ENCODE peak calls at places on chromosomes 7 and 10, in seven cellular contexts. R, A, D, Q, J, K and P are unnamed samples.

GRCh38 chr10:131096031-131096430 is 215.5 kb downstream of the TCERG1L start:
- DNase-seq in D (no peak), K (no peak), R (no peak), Q (no peak), A (no peak), J (no peak), P (no peak)

GRCh38 chr7:102236592-102237287 is 49.9 kb upstream of the SH2B2 start:
- DNase-seq in Q (peak; percentile 68), K (peak; percentile 56), D (peak; percentile 67), A (peak; percentile 58), J (peak; percentile 69), R (peak; percentile 57), P (peak; percentile 28)

GRCh38 chr7:142880886-142881505 is 4.5 kb downstream of the TRPV6 start:
- DNase-seq in A (no peak), Q (peak; percentile 58), D (no peak), K (peak; percentile 1), J (peak; percentile 52), R (peak; percentile 42), P (peak; percentile 34)

GRCh38 chr10:126350216-126350992 is 37.9 kb downstream of the ADAM12 start:
- DNase-seq in K (peak; percentile 90), R (peak; percentile 2), Q (no peak), J (peak; percentile 8), D (no peak), A (no peak), P (no peak)

GRCh38 chr10:18117272-18117671 is 23.0 kb upstream of the CACNB2 start:
- DNase-seq in K (no peak), A (no peak), R (no peak), J (no peak), Q (no peak), D (no peak), P (no peak)

GRCh38 chr10:26743091-26743490 is 45.6 kb downstream of the PDSS1 start:
- DNase-seq in R (no peak), Q (no peak), D (no peak), J (no peak), A (no peak), K (peak; percentile 32), P (no peak)

GRCh38 chr7:135001390-135002165 is 15.3 kb downstream of the AGBL3 start:
- DNase-seq in Q (no peak), J (no peak), R (no peak), A (no peak), D (no peak), K (no peak), P (no peak)

GRCh38 chr10:73907841-73908517 is 3.0 kb upstream of the PLAU start:
- DNase-seq in R (no peak), K (peak; percentile 61), D (peak; percentile 22), A (no peak), J (peak; percentile 71), Q (no peak), P (no peak)

GRCh38 chr7:47771301-47771989 is 176.8 kb downstream of the PKD1L1 start:
- DNase-seq in A (no peak), D (no peak), Q (no peak), J (no peak), K (no peak), R (peak; percentile 74), P (no peak)

GRCh38 chr7:92615861-92616260 is 25.7 kb upstream of the FAM133B start:
- DNase-seq in K (no peak), Q (no peak), R (no peak), A (no peak), J (no peak), D (no peak), P (no peak)

GRCh38 chr10:68997216-68997615 is 8.6 kb downstream of the KIFBP start:
- DNase-seq in R (no peak), A (no peak), K (no peak), D (no peak), Q (no peak), J (no peak), P (no peak)

GRCh38 chr10:63780075-63780474 is 258.9 kb downstream of the REEP3 start:
- DNase-seq in D (no peak), Q (no peak), J (no peak), R (peak; percentile 73), K (no peak), A (no peak), P (no peak)

GRCh38 chr7:98400538-98401427 is at the start of gene BAIAP2L1:
- DNase-seq in J (peak; percentile 96), D (peak; percentile 97), R (peak; percentile 60), A (peak; percentile 62), Q (peak; percentile 98), K (peak; percentile 49), P (peak; percentile 95)

GRCh38 chr7:87600130-87601124 is at the start of gene ABCB1:
- DNase-seq in K (peak; percentile 35), Q (peak; percentile 28), J (peak; percentile 69), R (peak; percentile 52), D (peak; percentile 75), A (peak; percentile 14), P (peak; percentile 84)

GRCh38 chr7:64463636-64464375 is 99.1 kb downstream of the ZNF680 start:
- DNase-seq in A (peak; percentile 63), Q (no peak), J (peak; percentile 58), D (peak; percentile 10), R (no peak), K (peak; percentile 4), P (peak; percentile 38)

GRCh38 chr7:74009719-74010118 is 18.3 kb upstream of the ELN start:
- DNase-seq in J (no peak), A (no peak), D (no peak), Q (no peak), R (no peak), K (no peak), P (no peak)

GRCh38 chr7:30743371-30744074 is 8.4 kb upstream of the INMT start:
- DNase-seq in A (peak; percentile 53), K (peak; percentile 35), J (no peak), D (no peak), Q (no peak), R (no peak), P (no peak)

GRCh38 chr7:96219382-96220130 is 102.3 kb downstream of the SLC25A13 start:
- DNase-seq in Q (no peak), A (no peak), K (peak; percentile 60), J (no peak), D (no peak), R (peak; percentile 59), P (no peak)

DNA sequence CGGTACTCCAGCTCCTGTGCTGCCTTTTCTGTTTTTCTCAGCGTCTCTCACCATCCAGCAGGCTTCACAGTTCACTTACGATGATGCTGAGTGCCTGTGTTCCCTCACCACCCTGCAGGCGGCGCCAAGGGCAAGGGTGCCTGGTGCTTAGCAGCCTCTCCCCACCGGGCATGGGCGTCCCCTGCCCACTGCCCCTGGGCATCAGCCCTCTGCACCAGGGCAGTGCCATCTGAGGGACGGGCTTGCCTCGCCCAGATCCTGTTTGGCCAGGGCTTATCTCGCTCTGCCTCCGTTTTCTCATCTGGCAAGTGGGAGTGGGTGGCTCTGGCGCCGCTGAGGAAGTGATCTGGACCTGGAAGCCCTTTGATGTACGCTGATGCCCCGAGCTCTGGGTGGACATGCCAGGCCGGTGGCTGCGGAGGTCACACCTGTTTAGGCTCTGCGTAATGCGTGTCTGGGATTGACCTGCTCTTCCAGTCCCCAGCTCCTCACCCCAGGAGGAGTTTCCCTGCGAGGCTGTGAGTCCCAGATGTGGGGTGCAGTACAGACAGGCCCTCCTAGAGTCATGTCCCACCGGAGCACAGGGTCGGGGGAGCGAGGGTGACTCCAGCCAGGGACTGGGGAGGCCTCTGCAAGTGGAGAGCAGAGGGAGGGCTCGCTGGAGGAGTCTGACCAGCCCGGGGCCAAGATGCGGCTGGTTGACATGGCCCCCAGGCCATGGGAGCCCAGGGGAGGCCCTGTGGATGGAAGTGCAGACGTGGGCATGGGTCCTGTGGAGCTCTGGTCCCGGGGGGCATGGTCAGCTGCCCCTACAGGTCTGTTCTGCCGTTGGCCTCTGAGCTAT is 11.8 kb downstream of the TTYH3 start:
- DNase-seq in K (no peak), D (no peak), A (no peak), J (no peak), R (peak; percentile 43), Q (no peak), P (peak; percentile 61)
- H3K4me1 ChIP-seq in K (peaks cover 44% of the 10 kb centered on the region), D (peaks cover 38% of the 10 kb centered on the region), A (peaks cover 19% of the 10 kb centered on the region), J (peaks cover 41% of the 10 kb centered on the region), R (peaks cover 41% of the 10 kb centered on the region), Q (peaks cover 32% of the 10 kb centered on the region), P (peaks cover 49% of the 10 kb centered on the region)

GRCh38 chr10:117167346-117168134 is 29.5 kb upstream of the VAX1 start:
- DNase-seq in Q (no peak), D (no peak), A (no peak), J (no peak), R (no peak), K (no peak), P (peak; percentile 60)
- H3K27me3 ChIP-seq in Q (peaks cover 100% of the 10 kb centered on the region), D (peaks cover 100% of the 10 kb centered on the region), A (peaks cover 5% of the 10 kb centered on the region), J (peaks cover 64% of the 10 kb centered on the region), R (peaks cover 82% of the 10 kb centered on the region), K (peaks cover 81% of the 10 kb centered on the region), P (peaks cover 80% of the 10 kb centered on the region)

DNA sequence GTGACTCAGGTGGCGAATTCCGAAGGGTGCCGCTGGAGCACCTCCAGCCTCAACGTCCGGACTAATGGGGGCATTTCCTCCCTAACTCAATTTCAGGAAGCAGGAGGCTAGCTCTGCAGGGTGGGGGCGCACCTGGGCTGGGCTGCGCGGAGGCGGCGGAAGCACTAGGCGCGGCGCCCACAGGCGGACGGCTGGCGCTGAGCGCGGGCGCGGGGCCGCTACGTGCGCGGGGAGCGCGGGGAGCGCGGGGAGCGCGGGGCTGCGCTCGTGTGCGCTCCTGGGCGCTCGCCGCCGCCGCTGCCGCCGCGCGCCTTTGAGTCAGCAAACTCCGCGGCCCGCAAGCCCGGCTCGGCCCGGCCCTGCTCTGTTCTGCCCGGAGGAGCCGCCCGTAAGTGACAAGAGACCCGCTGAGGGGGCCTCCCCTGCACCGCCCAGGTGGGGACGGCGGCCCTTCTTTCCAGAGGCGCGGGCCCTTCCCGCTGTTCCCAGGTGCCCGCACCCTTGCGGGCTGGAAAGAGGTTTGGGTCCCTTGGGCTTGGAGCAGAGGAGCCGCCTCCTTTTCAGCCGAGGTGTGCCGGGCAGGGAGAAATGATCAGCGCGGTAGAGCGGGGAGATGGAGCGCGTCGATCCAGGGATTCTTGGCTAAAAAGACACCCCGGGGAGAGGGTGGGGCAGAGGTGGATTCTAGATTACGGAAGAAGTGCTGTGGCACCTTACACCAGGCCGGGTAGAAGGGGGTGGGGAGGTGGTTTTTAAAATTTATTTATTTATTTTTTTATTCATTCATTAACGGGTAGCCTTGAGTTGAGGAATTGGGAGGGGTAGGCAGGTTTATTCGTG is at the start of gene SNX10:
- DNase-seq in Q (peak; percentile 52), R (no peak), A (no peak), J (peak; percentile 77), D (peak; percentile 69), K (no peak), P (peak; percentile 75)
- TF ChIP-seq POLR2A in Q (no peak), R (no peak), A (no peak), J (peak; percentile 36), D (no peak), K (no peak), P (no peak)

GRCh38 chr10:35495521-35496238 is 109.5 kb upstream of the GJD4 start:
- DNase-seq in D (no peak), J (no peak), A (no peak), R (peak; percentile 34), Q (no peak), K (peak; percentile 7), P (no peak)

GRCh38 chr10:35487336-35488034 is 117.7 kb upstream of the GJD4 start:
- DNase-seq in A (no peak), Q (no peak), R (no peak), D (no peak), K (peak; percentile 24), J (no peak), P (no peak)

GRCh38 chr10:35488228-35488627 is 116.9 kb upstream of the GJD4 start:
- DNase-seq in D (no peak), A (no peak), K (no peak), J (no peak), Q (no peak), R (no peak), P (no peak)

GRCh38 chr10:35493196-35494118 is 111.7 kb upstream of the GJD4 start:
- DNase-seq in Q (peak; percentile 52), R (peak; percentile 18), D (peak; percentile 38), K (peak; percentile 17), J (no peak), A (no peak), P (no peak)

GRCh38 chr10:35492387-35493195 is 112.5 kb upstream of the GJD4 start:
- DNase-seq in K (no peak), R (no peak), D (no peak), Q (no peak), J (no peak), A (no peak), P (no peak)
- H3K4me1 ChIP-seq in K (peaks cover 14% of the 10 kb centered on the region), R (peaks cover 22% of the 10 kb centered on the region), D (peaks cover 35% of the 10 kb centered on the region), Q (peaks cover 9% of the 10 kb centered on the region), J (peaks cover 15% of the 10 kb centered on the region), A (peaks cover 4% of the 10 kb centered on the region), P (peaks cover 24% of the 10 kb centered on the region)